ENCODE peak calls at places on chromosomes 7 and 10, in seven cellular contexts. I is brain microvascular endothelial cell, H is PC-9, C is right atrium auricular region, L is heart right ventricle, Q is lower lobe of right lung, A is IMR-90. T is an unnamed sample. For H3K36me3, the result is how much of the 10 kb centered on the place peaks cover.

GRCh38 chr7:37007319-37007718 is 283.0 kb upstream of the AOAH start:
- DNase-seq in H (no peak), C (no peak), Q (no peak), L (no peak), A (no peak), I (no peak), T (no peak)

GRCh38 chr7:39504963-39505362 is 61.2 kb upstream of the YAE1 start:
- DNase-seq in A (peak), I (peak), C (no peak), L (peak), H (peak), Q (no peak), T (no peak)

GRCh38 chr10:79023489-79024162 is 45.1 kb upstream of the ZMIZ1 start:
- DNase-seq in C (no peak), I (no peak), H (no peak), Q (peak), A (no peak), L (peak), T (no peak)

GRCh38 chr7:149867762-149868637 is 5.8 kb upstream of the ATP6V0E2 start:
- DNase-seq in C (no peak), A (no peak), L (no peak), Q (no peak), H (no peak), I (no peak), T (no peak)

GRCh38 chr10:69769395-69769989 is 32.2 kb upstream of the COL13A1 start:
- DNase-seq in A (peak), L (no peak), Q (no peak), H (peak), I (peak), C (peak), T (no peak)

GRCh38 chr10:88687853-88688467 is 18.1 kb upstream of the LIPK start:
- DNase-seq in C (no peak), I (no peak), A (peak), Q (no peak), H (no peak), L (no peak), T (no peak)

GRCh38 chr10:45008524-45009161 is 7.9 kb downstream of the ZNF22 start:
- DNase-seq in Q (no peak), H (peak), I (peak), A (peak), C (no peak), L (peak), T (peak)

GRCh38 chr10:107966817-107967216 is 802.3 kb upstream of the SORCS1 start:
- DNase-seq in A (no peak), L (no peak), Q (no peak), C (no peak), I (no peak), H (no peak), T (no peak)

GRCh38 chr7:121510858-121511482 is 114.9 kb upstream of the FAM3C start:
- DNase-seq in H (no peak), A (no peak), C (no peak), I (no peak), Q (no peak), L (no peak), T (no peak)

GRCh38 chr10:114845978-114846693 is 24.6 kb downstream of the FHIP2A start:
- DNase-seq in A (no peak), H (no peak), I (no peak), Q (no peak), L (no peak), C (no peak), T (no peak)
- H3K36me3 ChIP-seq in A (half or more), H (under half), I (half or more), Q (half or more), L (under half), C (half or more), T (under half)

DNA sequence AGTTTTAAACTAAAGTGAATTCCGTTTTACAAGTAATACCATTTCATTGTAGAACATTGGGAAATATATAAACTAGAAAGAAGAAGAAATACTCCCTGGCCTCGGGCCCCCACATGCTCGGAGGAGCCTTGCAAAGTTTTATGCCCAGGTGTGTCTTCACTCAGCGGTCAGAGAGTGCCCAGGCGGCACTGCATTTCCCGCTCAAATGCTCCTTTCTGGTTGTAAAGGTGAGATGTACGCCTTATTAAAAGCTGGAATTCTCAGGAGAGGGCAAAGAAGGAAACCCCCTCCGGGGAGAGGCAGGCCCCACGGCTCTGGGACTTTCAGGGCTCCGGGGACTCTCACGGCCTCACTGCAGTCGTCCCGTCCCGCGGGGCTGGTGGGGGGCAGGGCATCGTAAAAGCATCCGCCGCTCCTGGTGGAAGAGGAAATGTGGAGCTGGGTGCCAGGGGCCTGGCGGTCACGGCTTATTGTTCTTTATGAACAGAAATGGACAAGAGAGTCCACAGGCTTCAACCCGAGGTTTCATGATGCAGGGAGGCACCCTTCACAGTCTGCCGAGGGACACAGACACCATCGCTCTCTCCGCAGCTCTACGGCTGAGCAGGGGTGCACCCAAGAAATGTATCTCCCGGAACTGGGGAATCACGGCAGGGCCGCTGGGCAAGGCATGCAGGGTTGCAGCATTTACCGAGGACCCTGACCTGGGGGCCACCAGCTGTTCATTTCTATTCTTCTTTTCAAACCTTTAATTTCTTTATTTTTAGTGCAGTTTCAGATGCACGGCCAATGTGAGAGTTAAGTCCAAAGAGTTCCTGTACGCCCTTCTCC is 47.7 kb upstream of the INPP5A start:
- DNase-seq in C (no peak), I (no peak), L (no peak), A (no peak), Q (peak), H (no peak), T (no peak)
- H3K4me3 ChIP-seq in C (no peak), I (no peak), L (no peak), A (no peak), Q (no peak), H (no peak), T (no peak)

GRCh38 chr10:114349505-114350211 is 54.6 kb downstream of the AFAP1L2 start:
- DNase-seq in I (no peak), Q (no peak), H (peak), C (no peak), L (peak), A (no peak), T (no peak)
- H3K27ac ChIP-seq in I (no peak), Q (no peak), H (no peak), C (peak), L (no peak), A (peak), T (no peak)

DNA sequence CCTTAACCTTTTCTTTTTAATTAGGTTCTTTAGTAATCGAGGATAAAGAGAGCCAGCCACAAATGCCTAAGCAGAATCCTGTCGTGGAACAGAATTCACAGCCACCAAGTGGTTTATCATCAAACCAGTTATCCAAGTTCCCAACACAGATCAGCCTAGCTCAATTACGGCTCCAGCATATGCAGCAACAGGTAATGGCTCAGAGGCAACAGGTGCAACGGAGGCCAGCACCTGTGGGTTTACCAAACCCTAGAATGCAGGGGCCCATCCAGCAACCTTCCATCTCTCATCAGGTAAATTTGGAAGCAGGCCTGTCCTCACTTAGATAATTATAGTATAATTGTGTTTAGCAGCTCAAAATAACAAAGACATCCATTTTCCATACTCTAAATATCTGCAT is 94.6 kb downstream of the TRIM24 start:
- DNase-seq in L (no peak), C (no peak), I (no peak), H (no peak), A (no peak), Q (no peak), T (no peak)
- H3K36me3 ChIP-seq in L (under half), C (half or more), I (half or more), H (half or more), A (under half), Q (half or more), T (under half)